ENCODE peak calls at places on chromosomes 5 and 9, in seven cellular contexts. H is endothelial cell; T is nephron progenitor cell; O is activated CD8-positive, alpha-beta T cell treated with anti-CD3 and anti-CD28 coated beads for 36 hours; B is WTC11; R is omental fat pad; K is fibroblast of pulmonary artery. Y is an unnamed sample.

GRCh38 chr5:97009212-97009898 is 73.5 kb downstream of the LNPEP start:
- DNase-seq in T (no peak), B (no peak), K (peak; percentile 60), R (no peak), O (no peak), H (no peak), Y (peak; percentile 44)

GRCh38 chr5:83145882-83146331 is 68.6 kb downstream of the XRCC4 start:
- DNase-seq in O (no peak), B (no peak), K (peak; percentile 13), R (no peak), H (no peak), T (no peak), Y (peak; percentile 39)

GRCh38 chr9:113634597-113635515 is 171.3 kb downstream of the RGS3 start:
- DNase-seq in H (peak; percentile 47), R (no peak), T (no peak), K (no peak), B (peak; percentile 2), O (no peak), Y (no peak)

GRCh38 chr5:8730194-8730593 is 815.7 kb downstream of the SEMA5A start:
- DNase-seq in K (peak; percentile 38), H (no peak), R (no peak), O (no peak), T (no peak), B (no peak), Y (peak; percentile 71)

GRCh38 chr5:142357469-142358090 is 32.8 kb upstream of the SPRY4 start:
- DNase-seq in T (no peak), O (no peak), H (no peak), K (no peak), B (no peak), R (no peak), Y (peak; percentile 23)

GRCh38 chr5:54661111-54661510 is 143.6 kb downstream of the SNX18 start:
- DNase-seq in H (no peak), R (no peak), O (no peak), K (no peak), B (no peak), T (no peak), Y (no peak)

GRCh38 chr5:90220554-90220953 is 189.0 kb downstream of the CETN3 start:
- DNase-seq in H (no peak), R (no peak), B (no peak), O (no peak), K (no peak), T (no peak), Y (no peak)

GRCh38 chr5:1322955-1323802 is 21.7 kb downstream of the CLPTM1L start:
- DNase-seq in T (no peak), O (no peak), R (no peak), K (no peak), H (no peak), B (no peak), Y (no peak)

GRCh38 chr5:82332889-82333619 is 54.9 kb upstream of the RPS23 start:
- DNase-seq in O (no peak), K (peak; percentile 62), R (no peak), H (no peak), B (no peak), T (no peak), Y (peak; percentile 63)

GRCh38 chr5:25544652-25545249 is 900.0 kb upstream of the CDH10 start:
- DNase-seq in O (peak; percentile 7), H (peak; percentile 59), R (no peak), B (peak; percentile 57), T (peak; percentile 33), K (peak; percentile 1), Y (no peak)

GRCh38 chr5:2017540-2018389 is 135.0 kb upstream of the IRX4 start:
- DNase-seq in R (no peak), T (no peak), O (peak; percentile 63), B (peak; percentile 51), H (peak; percentile 58), K (peak; percentile 41), Y (peak; percentile 19)

GRCh38 chr5:41122459-41122858 is 51.3 kb upstream of the MROH2B start:
- DNase-seq in K (no peak), T (no peak), R (no peak), O (no peak), B (peak; percentile 18), H (no peak), Y (no peak)

GRCh38 chr9:134655101-134655500 is 13.5 kb downstream of the COL5A1 start:
- DNase-seq in K (no peak), R (no peak), T (peak; percentile 13), H (no peak), O (no peak), B (no peak), Y (no peak)

GRCh38 chr5:109454726-109455505 is 45.1 kb upstream of the PJA2 start:
- DNase-seq in K (peak; percentile 65), R (no peak), H (no peak), T (no peak), O (no peak), B (no peak), Y (peak; percentile 73)

GRCh38 chr5:16855475-16855874 is 80.6 kb downstream of the MYO10 start:
- DNase-seq in T (no peak), R (no peak), O (no peak), H (peak; percentile 24), K (peak; percentile 76), B (no peak), Y (peak; percentile 74)

GRCh38 chr9:88011005-88011766 is 36.9 kb upstream of the CDK20 start:
- DNase-seq in H (no peak), R (no peak), T (no peak), B (no peak), K (peak; percentile 18), O (no peak), Y (peak; percentile 11)

GRCh38 chr9:18208166-18209059 is 265.5 kb upstream of the ADAMTSL1 start:
- DNase-seq in T (peak; percentile 41), H (peak; percentile 69), B (peak; percentile 62), K (peak; percentile 64), O (peak; percentile 1), R (no peak), Y (peak; percentile 56)

GRCh38 chr5:88826959-88827585 is 55.9 kb downstream of the MEF2C start:
- DNase-seq in K (peak; percentile 98), T (no peak), B (no peak), R (no peak), H (peak; percentile 50), O (peak; percentile 19), Y (peak; percentile 89)

GRCh38 chr9:14313951-14314423 is at the start of gene NFIB:
- DNase-seq in R (no peak), B (peak; percentile 63), T (peak; percentile 65), K (peak; percentile 71), O (no peak), H (peak; percentile 66), Y (peak; percentile 70)

GRCh38 chr5:11247224-11247623 is 486.2 kb upstream of the DAP start:
- DNase-seq in R (no peak), H (no peak), K (no peak), O (no peak), B (no peak), T (no peak), Y (no peak)
- TF ChIP-seq CTCF in R (no peak), H (peak; percentile 22), K (no peak), O (no peak), B (no peak), T (peak; percentile 12), Y (no peak)

DNA sequence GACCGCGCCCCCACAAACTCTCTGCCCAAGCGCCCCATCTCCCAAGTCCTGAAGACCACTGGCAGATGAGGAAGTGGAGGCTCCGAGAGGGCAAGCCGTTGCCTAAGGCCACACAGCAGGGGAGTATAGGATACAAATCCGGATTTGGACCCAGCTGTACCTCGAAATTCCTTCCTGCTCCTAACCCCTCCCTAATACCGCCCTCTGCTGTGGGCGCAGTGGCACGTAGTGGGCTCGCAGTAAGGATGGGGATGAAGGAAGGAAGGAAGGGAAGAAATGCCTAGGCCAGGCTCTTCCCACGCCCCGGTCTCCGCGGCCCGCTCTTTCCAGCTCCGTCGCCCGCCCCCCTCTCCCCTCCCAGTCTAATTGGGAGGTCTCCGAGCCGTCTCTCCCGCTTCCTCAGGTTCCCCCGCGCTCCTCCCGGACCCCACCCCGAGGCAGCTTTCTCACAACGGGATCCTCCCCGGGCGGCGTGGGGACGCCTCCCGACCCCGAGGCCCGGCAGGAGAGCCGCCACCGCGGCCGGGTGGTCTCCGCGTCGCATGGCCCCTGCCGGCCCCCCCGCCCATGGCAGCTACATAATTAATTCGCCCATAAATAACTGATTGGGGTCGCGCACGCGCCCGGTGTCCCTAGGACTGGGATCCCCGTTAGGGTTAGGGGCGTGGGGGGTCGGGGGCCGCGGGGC is 138.9 kb downstream of the C9orf50 start:
- DNase-seq in B (no peak), T (no peak), R (no peak), K (peak; percentile 52), H (no peak), O (no peak), Y (peak; percentile 67)
- TF ChIP-seq CTCF in B (no peak), T (no peak), R (no peak), K (peak; percentile 18), H (no peak), O (no peak), Y (peak; percentile 38)

DNA sequence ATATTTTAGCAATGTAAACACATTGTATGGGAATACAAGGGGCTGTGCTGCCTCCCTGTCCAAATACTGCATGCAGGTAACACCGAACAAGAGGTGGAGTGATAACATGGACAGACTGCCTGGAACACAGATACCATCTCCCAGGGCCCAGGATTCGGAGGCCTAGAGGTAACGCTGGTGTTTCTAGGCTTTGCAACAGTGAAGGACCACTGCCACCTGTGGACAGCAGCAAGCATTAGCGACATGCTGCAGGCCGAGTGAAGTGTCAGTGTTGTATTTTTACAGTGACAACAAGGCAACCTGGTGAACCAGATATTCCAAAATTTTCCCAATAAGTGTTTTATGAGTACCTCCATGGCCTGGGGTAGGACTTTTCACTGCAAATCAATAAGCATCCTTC is 379.2 kb downstream of the DMRT2 start:
- DNase-seq in H (peak; percentile 41), K (peak; percentile 1), B (peak; percentile 58), O (peak; percentile 3), T (peak; percentile 26), R (no peak), Y (no peak)
- TF ChIP-seq CTCF in H (no peak), K (no peak), B (peak; percentile 24), O (no peak), T (peak; percentile 15), R (no peak), Y (no peak)

GRCh38 chr9:89604463-89605180 is at the start of gene GADD45G:
- DNase-seq in K (peak; percentile 84), H (peak; percentile 81), T (peak; percentile 83), O (peak; percentile 94), B (peak; percentile 94), R (peak; percentile 71), Y (peak; percentile 74)
- TF ChIP-seq CTCF in K (no peak), H (no peak), T (no peak), O (no peak), B (no peak), R (no peak), Y (no peak)

Y was measured in cardiac fibroblast.